ENCODE peak calls at places on chromosomes 3 and 15, in four cellular contexts. G, N, A and S are unnamed samples.

GRCh38 chr3:42369832-42370231 is 40.6 kb downstream of the LYZL4 start:
- DNase-seq in G (no peak), A (no peak), N (no peak), S (no peak)

GRCh38 chr15:78178056-78178455 is 28.9 kb downstream of the IDH3A start:
- DNase-seq in N (no peak), A (no peak), G (no peak), S (no peak)

GRCh38 chr3:170414202-170414663 is 4.4 kb upstream of the CLDN11 start:
- DNase-seq in N (no peak), G (peak; percentile 43), A (peak; percentile 64), S (peak; percentile 58)

GRCh38 chr3:126748701-126749546 is 44.9 kb downstream of the CHCHD6 start:
- DNase-seq in A (no peak), N (no peak), G (no peak), S (no peak)

GRCh38 chr3:126040386-126040785 is 43.5 kb downstream of the SLC41A3 start:
- DNase-seq in N (no peak), G (no peak), A (no peak), S (no peak)

GRCh38 chr15:82105458-82106205 is 59.8 kb upstream of the MEX3B start:
- DNase-seq in G (no peak), A (no peak), N (no peak), S (no peak)

GRCh38 chr15:31503758-31504461 is 177.3 kb downstream of the KLF13 start:
- DNase-seq in N (no peak), A (no peak), G (no peak), S (no peak)

GRCh38 chr15:64461577-64462162 is 1.3 kb downstream of the ZNF609 start:
- DNase-seq in G (peak; percentile 54), A (peak; percentile 50), N (no peak), S (peak; percentile 65)

GRCh38 chr15:56537881-56538280 is 72.9 kb upstream of the MNS1 start:
- DNase-seq in N (no peak), G (peak; percentile 73), A (no peak), S (peak; percentile 62)

GRCh38 chr15:66943456-66944095 is 121.8 kb upstream of the SMAD3 start:
- DNase-seq in A (peak; percentile 73), N (no peak), G (no peak), S (no peak)

GRCh38 chr15:91407237-91407889 is 307.3 kb downstream of the SV2B start:
- DNase-seq in G (peak; percentile 5), A (peak; percentile 15), N (no peak), S (peak; percentile 8)

GRCh38 chr15:73866881-73867410 is 6.4 kb upstream of the TBC1D21 start:
- DNase-seq in A (no peak), G (no peak), N (no peak), S (no peak)

GRCh38 chr3:141355242-141355641 is 13.1 kb upstream of the ZBTB38 start:
- DNase-seq in G (no peak), N (no peak), A (no peak), S (no peak)

GRCh38 chr15:89301304-89302089 is 33.1 kb downstream of the POLG start:
- DNase-seq in N (no peak), G (no peak), A (no peak), S (no peak)

GRCh38 chr3:171797873-171798272 is 12.4 kb downstream of the PLD1 start:
- DNase-seq in N (no peak), A (no peak), G (no peak), S (no peak)

GRCh38 chr3:151478376-151478702 is 17.5 kb upstream of the IGSF10 start:
- DNase-seq in G (no peak), N (no peak), A (no peak), S (no peak)

GRCh38 chr15:57017024-57017423 is 98.6 kb downstream of the TCF12 start:
- DNase-seq in A (no peak), G (no peak), N (no peak), S (no peak)

GRCh38 chr3:49638445-49638844 is 35.7 kb upstream of the APEH start:
- DNase-seq in N (no peak), A (no peak), G (no peak), S (no peak)

GRCh38 chr3:113485161-113485609 is 29.8 kb downstream of the SPICE1 start:
- DNase-seq in G (peak; percentile 35), A (no peak), N (no peak), S (peak; percentile 24)

GRCh38 chr15:90058308-90058707 is 44.0 kb downstream of the IDH2 start:
- DNase-seq in A (no peak), N (no peak), G (no peak), S (peak; percentile 56)

GRCh38 chr3:194324823-194325327 is 26.3 kb downstream of the CPN2 start:
- DNase-seq in G (no peak), N (no peak), A (no peak), S (no peak)

GRCh38 chr3:44330444-44330843 is 8.1 kb upstream of the TCAIM start:
- DNase-seq in A (no peak), G (no peak), N (no peak), S (no peak)

GRCh38 chr3:30486386-30486785 is 120.0 kb upstream of the TGFBR2 start:
- DNase-seq in G (no peak), N (no peak), A (no peak), S (no peak)

GRCh38 chr3:16665282-16665741 is 60.1 kb upstream of the DAZL start:
- DNase-seq in A (no peak), G (no peak), N (no peak), S (peak; percentile 18)

GRCh38 chr3:138862531-138862923 is 27.8 kb upstream of the PIK3CB start:
- DNase-seq in G (no peak), N (no peak), A (no peak), S (no peak)

GRCh38 chr15:35393403-35393802 is 152.6 kb downstream of the DPH6 start:
- DNase-seq in G (no peak), A (no peak), N (no peak), S (no peak)

GRCh38 chr3:179260949-179261765 is 10.2 kb upstream of the KCNMB3 start:
- DNase-seq in N (peak; percentile 58), A (peak; percentile 49), G (peak; percentile 69), S (peak; percentile 80)

GRCh38 chr3:17759901-17760300 is 17.5 kb upstream of the TBC1D5 start:
- DNase-seq in A (no peak), N (no peak), G (no peak), S (no peak)

GRCh38 chr3:27312044-27312668 is 57.0 kb downstream of the NEK10 start:
- DNase-seq in A (peak; percentile 57), N (no peak), G (peak; percentile 1), S (no peak)

GRCh38 chr3:30649572-30650310 is 43.3 kb downstream of the TGFBR2 start:
- DNase-seq in G (no peak), A (no peak), N (no peak), S (no peak)

GRCh38 chr15:96338772-96339661 is 8.5 kb downstream of the NR2F2 start:
- DNase-seq in N (no peak), G (no peak), A (no peak), S (no peak)